ENCODE peak calls at places on chromosome 21, in four cellular contexts. A is progenitor cell of endocrine pancreas, Q is A673, S is type B pancreatic cell. X is an unnamed sample.

GRCh38 chr21:42200906-42201614 is 17.9 kb upstream of the ABCG1 start:
- DNase-seq in A (no peak), Q (no peak), S (no peak), X (no peak)

GRCh38 chr21:45344576-45344975 is 56.9 kb upstream of the POFUT2 start:
- DNase-seq in A (no peak), Q (no peak), S (no peak), X (no peak)

GRCh38 chr21:43853851-43854772 is 10.9 kb upstream of the AGPAT3 start:
- DNase-seq in A (no peak), Q (no peak), S (no peak), X (no peak)

GRCh38 chr21:32414579-32415358 is 2.3 kb downstream of the EVA1C start:
- DNase-seq in A (no peak), Q (peak; percentile 59), S (no peak), X (no peak)

GRCh38 chr21:14877581-14878228 is 187.1 kb downstream of the NRIP1 start:
- DNase-seq in A (no peak), Q (no peak), S (no peak), X (no peak)

GRCh38 chr21:14833221-14833620 is 231.6 kb downstream of the NRIP1 start:
- DNase-seq in A (no peak), Q (no peak), S (no peak), X (no peak)

GRCh38 chr21:32844653-32845443 is 73.3 kb upstream of the PAXBP1 start:
- DNase-seq in A (no peak), Q (peak; percentile 80), S (no peak), X (no peak)

GRCh38 chr21:32921632-32922230 is 104.0 kb upstream of the OLIG2 start:
- DNase-seq in A (no peak), Q (peak; percentile 43), S (no peak), X (no peak)

GRCh38 chr21:42468511-42469131 is 27.4 kb downstream of the RSPH1 start:
- DNase-seq in A (no peak), Q (no peak), S (no peak), X (no peak)

GRCh38 chr21:16419188-16419874 is 689.5 kb downstream of the USP25 start:
- DNase-seq in A (no peak), Q (no peak), S (no peak), X (no peak)

GRCh38 chr21:34707876-34708325 is 39.1 kb downstream of the CLIC6 start:
- DNase-seq in A (no peak), Q (no peak), S (no peak), X (no peak)

GRCh38 chr21:32371913-32372314 is 20.9 kb downstream of the URB1 start:
- DNase-seq in A (no peak), Q (no peak), S (no peak), X (no peak)

GRCh38 chr21:43864806-43865470 is at the start of gene AGPAT3:
- DNase-seq in A (no peak), Q (peak; percentile 38), S (no peak), X (peak; percentile 13)

GRCh38 chr21:26421724-26422123 is 151.4 kb downstream of the CYYR1 start:
- DNase-seq in A (no peak), Q (no peak), S (no peak), X (no peak)

GRCh38 chr21:46226146-46226545 is 2.4 kb downstream of the LSS start:
- DNase-seq in A (no peak), Q (no peak), S (no peak), X (no peak)

GRCh38 chr21:33075128-33075527 is 5.2 kb downstream of the OLIG1 start:
- DNase-seq in A (no peak), Q (no peak), S (no peak), X (no peak)

GRCh38 chr21:43644609-43645008 is 14.7 kb downstream of the HSF2BP start:
- DNase-seq in A (no peak), Q (no peak), S (no peak), X (no peak)

GRCh38 chr21:45012661-45013270 is 61.6 kb upstream of the ADARB1 start:
- DNase-seq in A (no peak), Q (no peak), S (no peak), X (no peak)

GRCh38 chr21:27653481-27653880 is 686.6 kb upstream of the ADAMTS5 start:
- DNase-seq in A (no peak), Q (no peak), S (no peak), X (no peak)

GRCh38 chr21:37208741-37209225 is 58.4 kb downstream of the VPS26C start:
- DNase-seq in A (no peak), Q (no peak), S (peak; percentile 47), X (no peak)

GRCh38 chr21:43973634-43973955 is 38.5 kb upstream of the TRAPPC10 start:
- DNase-seq in A (no peak), Q (no peak), S (no peak), X (no peak)

GRCh38 chr21:42154237-42155044 is 64.5 kb upstream of the ABCG1 start:
- DNase-seq in A (no peak), Q (no peak), S (no peak), X (no peak)

GRCh38 chr21:34348890-34349519 is 14.8 kb upstream of the KCNE2 start:
- DNase-seq in A (no peak), Q (no peak), S (no peak), X (no peak)

GRCh38 chr21:46568562-46568961 is 36.3 kb downstream of the S100B start:
- DNase-seq in A (no peak), Q (no peak), S (no peak), X (no peak)

GRCh38 chr21:21397464-21397863 is 399.3 kb downstream of the NCAM2 start:
- DNase-seq in A (no peak), Q (no peak), S (no peak), X (no peak)

GRCh38 chr21:30102881-30103280 is 63.7 kb downstream of the CLDN17 start:
- DNase-seq in A (no peak), Q (no peak), S (no peak), X (peak; percentile 64)

GRCh38 chr21:16154961-16155360 is 425.2 kb downstream of the USP25 start:
- DNase-seq in A (no peak), Q (peak; percentile 28), S (no peak), X (no peak)

GRCh38 chr21:20443558-20444155 is 554.6 kb upstream of the NCAM2 start:
- DNase-seq in A (no peak), Q (peak; percentile 6), S (no peak), X (no peak)